ENCODE peak calls at places on chromosomes 5 and 9, in eight cellular contexts. N, X, R, E, I, K, V and O are unnamed samples.
A peak's percentile ranks its signal among the peaks of the same experiment; 100 is the strongest.

GRCh38 chr5:6096101-6096500 is 282.2 kb downstream of the MED10 start:
- DNase-seq in N (no peak), X (no peak), R (no peak), E (no peak), I (no peak), K (no peak), V (no peak), O (no peak)

GRCh38 chr5:158140120-158140778 is 281.3 kb upstream of the CLINT1 start:
- DNase-seq in N (no peak), X (peak; percentile 87), R (no peak), E (peak; percentile 44), I (peak; percentile 81), K (peak; percentile 7), V (peak; percentile 34), O (no peak)

GRCh38 chr5:122959740-122960450 is 76.6 kb downstream of the PPIC start:
- DNase-seq in N (no peak), X (no peak), R (no peak), E (no peak), I (no peak), K (no peak), V (no peak), O (no peak)

GRCh38 chr5:39717186-39717897 is 292.6 kb upstream of the DAB2 start:
- DNase-seq in N (no peak), X (peak; percentile 54), R (no peak), E (no peak), I (peak; percentile 63), K (no peak), V (peak; percentile 71), O (no peak)

GRCh38 chr5:32231241-32231640 is 57.1 kb upstream of the GOLPH3 start:
- DNase-seq in N (no peak), X (no peak), R (no peak), E (no peak), I (no peak), K (peak; percentile 20), V (no peak), O (no peak)

GRCh38 chr9:22008662-22009562 is at the start of gene CDKN2B:
- DNase-seq in N (peak; percentile 98), X (peak; percentile 94), R (peak; percentile 89), E (peak; percentile 96), I (peak; percentile 98), K (peak; percentile 94), V (peak; percentile 96), O (peak; percentile 87)

GRCh38 chr5:149878371-149878770 is 66.2 kb downstream of the PDE6A start:
- DNase-seq in N (no peak), X (peak; percentile 21), R (no peak), E (no peak), I (no peak), K (no peak), V (no peak), O (peak; percentile 54)

GRCh38 chr5:177457239-177458121 is 10.9 kb downstream of the PRR7 start:
- DNase-seq in N (no peak), X (peak; percentile 98), R (peak; percentile 76), E (peak; percentile 84), I (peak; percentile 99), K (peak; percentile 93), V (peak; percentile 97), O (peak; percentile 94)

GRCh38 chr9:37424204-37424685 is 1.7 kb downstream of the GRHPR start:
- DNase-seq in N (no peak), X (no peak), R (no peak), E (no peak), I (no peak), K (no peak), V (no peak), O (no peak)

GRCh38 chr9:83047839-83048775 is 14.8 kb downstream of the RASEF start:
- DNase-seq in N (no peak), X (peak; percentile 73), R (no peak), E (no peak), I (no peak), K (peak; percentile 91), V (peak; percentile 47), O (peak; percentile 69)

GRCh38 chr5:1823381-1824034 is 22.3 kb downstream of the NDUFS6 start:
- DNase-seq in N (peak; percentile 29), X (no peak), R (no peak), E (no peak), I (no peak), K (no peak), V (no peak), O (no peak)

DNA sequence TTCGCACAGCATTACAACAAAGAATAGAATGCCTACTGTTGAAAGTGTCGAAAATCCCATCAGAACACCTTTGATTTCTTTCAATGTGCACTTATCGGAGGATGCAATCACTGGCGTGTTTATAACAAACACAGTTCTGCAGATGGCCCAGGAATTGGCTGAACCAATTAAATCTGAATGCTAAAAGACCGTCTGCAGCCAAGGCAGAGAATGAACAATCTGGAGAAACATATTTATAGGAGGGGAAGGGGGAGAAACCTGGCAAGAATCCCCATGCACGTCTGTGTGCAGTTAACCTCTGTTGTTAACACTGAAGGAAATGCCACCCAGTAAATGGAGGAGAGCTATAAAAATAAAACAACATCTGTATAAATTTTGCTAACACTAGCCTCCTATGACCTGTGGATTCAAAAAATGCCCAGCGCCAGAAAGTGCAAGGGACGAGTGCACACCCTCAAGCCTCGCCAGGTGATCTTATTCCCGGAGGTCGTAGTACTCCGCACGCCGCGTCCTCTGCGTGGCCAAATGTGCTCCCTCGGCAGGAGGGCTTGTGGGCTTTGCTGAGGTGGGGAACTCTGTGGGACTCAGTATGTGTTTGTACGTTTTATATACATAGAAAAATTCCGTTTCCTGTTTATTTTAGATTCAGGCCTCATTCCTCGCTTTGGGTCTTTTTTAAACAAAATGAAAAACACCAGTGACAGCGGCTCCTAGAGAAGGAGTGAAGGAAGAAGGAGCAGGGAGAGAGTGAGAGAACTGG is 56.7 kb downstream of the PTCH1 start:
- DNase-seq in N (no peak), X (no peak), R (no peak), E (no peak), I (no peak), K (no peak), V (no peak), O (no peak)
- H3K4me3 ChIP-seq in N (no peak overlapping the region), X (no peak overlapping the region), R (no peak overlapping the region), E (no peak overlapping the region), I (no peak overlapping the region), K (no peak overlapping the region), V (no peak overlapping the region), O (no peak overlapping the region)

DNA sequence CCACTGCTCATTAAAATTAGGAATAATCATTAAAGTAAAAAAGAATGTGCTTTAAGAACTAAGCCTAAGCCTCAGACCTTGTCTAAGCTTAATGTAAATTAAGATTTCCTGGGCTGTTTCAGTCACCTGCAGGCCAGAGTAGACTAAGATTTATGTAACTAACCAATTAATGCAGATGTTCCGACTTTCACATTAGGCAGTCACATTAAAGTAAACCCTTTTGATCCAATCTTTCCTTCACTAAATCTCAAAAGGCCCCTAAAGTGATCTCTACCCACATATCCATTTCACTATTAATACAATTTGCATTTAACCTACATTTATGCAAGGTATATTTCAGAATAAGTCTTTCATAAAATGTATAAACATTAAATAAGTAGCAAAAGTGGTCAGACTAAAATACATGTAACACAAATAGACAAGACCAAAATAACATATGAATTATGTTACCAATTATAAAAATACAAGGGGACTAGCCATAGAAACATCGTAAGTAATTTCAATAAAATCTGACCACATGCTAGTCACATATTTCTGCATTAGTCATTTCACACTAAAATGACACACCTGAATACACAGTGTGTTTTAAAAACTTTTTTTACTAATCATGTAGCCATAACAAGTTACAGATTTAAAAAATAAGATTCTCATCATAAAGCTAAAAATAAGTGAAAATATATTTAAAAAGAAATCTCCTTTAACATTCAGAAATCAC is 7.7 kb downstream of the NR3C1 start:
- DNase-seq in N (no peak), X (peak; percentile 34), R (no peak), E (no peak), I (peak; percentile 38), K (no peak), V (no peak), O (peak; percentile 79)
- H3K4me3 ChIP-seq in N (peak overlapping the region; percentile 80), X (no peak overlapping the region), R (peak overlapping the region; percentile 89), E (no peak overlapping the region), I (peak overlapping the region; percentile 99), K (no peak overlapping the region), V (peak overlapping the region; percentile 89), O (peak overlapping the region; percentile 14)

GRCh38 chr9:93130861-93131481 is 3.1 kb downstream of the NINJ1 start:
- DNase-seq in N (peak; percentile 85), X (no peak), R (no peak), E (no peak), I (no peak), K (peak; percentile 59), V (no peak), O (no peak)

GRCh38 chr9:93132946-93133640 is 958 bp downstream of the NINJ1 start:
- DNase-seq in N (peak; percentile 84), X (no peak), R (no peak), E (no peak), I (peak; percentile 47), K (no peak), V (peak; percentile 32), O (no peak)

GRCh38 chr9:93131599-93132286 is 2.3 kb downstream of the NINJ1 start:
- DNase-seq in N (peak; percentile 59), X (no peak), R (no peak), E (no peak), I (no peak), K (no peak), V (no peak), O (no peak)

GRCh38 chr9:93133641-93134017 is 422 bp downstream of the NINJ1 start:
- DNase-seq in N (peak; percentile 91), X (peak; percentile 81), R (peak; percentile 68), E (peak; percentile 59), I (peak; percentile 96), K (peak; percentile 90), V (peak; percentile 83), O (no peak)

DNA sequence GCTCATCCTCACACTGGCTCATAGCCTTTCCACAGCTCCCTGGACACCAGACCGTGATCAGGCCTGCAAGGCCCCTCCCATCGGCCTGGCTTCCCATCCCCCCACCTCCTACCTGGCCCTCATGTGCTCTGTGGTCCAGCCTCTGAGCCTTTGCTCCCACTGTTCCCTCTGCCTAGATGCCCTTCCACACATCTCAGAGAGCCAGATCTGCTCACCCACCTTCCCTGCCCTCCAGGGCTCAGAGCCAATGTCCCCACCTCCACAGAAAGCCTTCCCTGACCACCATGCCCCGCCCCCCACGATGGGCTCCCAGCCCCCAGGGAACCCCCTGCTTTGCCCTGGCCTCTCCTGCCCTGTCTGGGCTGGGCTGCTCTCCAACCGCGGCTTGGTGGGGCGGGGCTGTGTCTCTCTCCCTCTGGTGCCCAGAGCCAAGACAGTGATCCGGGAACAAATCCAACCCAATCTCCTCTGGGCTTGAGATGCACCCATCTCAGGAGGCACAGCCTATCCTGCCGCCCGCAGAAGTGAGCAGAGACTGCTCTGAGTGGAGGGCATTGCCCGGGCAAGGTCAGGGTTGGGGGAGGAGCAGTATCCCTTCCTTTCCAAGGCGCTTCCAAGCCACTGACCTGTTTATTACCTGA is 1.6 kb downstream of the NINJ1 start:
- DNase-seq in N (peak; percentile 81), X (peak; percentile 52), R (peak; percentile 54), E (no peak), I (peak; percentile 82), K (peak; percentile 63), V (peak; percentile 64), O (no peak)
- H3K4me3 ChIP-seq in N (peak overlapping the region; percentile 95), X (no peak overlapping the region), R (peak overlapping the region; percentile 91), E (no peak overlapping the region), I (peak overlapping the region; percentile 95), K (no peak overlapping the region), V (peak overlapping the region; percentile 71), O (peak overlapping the region; percentile 86)

DNA sequence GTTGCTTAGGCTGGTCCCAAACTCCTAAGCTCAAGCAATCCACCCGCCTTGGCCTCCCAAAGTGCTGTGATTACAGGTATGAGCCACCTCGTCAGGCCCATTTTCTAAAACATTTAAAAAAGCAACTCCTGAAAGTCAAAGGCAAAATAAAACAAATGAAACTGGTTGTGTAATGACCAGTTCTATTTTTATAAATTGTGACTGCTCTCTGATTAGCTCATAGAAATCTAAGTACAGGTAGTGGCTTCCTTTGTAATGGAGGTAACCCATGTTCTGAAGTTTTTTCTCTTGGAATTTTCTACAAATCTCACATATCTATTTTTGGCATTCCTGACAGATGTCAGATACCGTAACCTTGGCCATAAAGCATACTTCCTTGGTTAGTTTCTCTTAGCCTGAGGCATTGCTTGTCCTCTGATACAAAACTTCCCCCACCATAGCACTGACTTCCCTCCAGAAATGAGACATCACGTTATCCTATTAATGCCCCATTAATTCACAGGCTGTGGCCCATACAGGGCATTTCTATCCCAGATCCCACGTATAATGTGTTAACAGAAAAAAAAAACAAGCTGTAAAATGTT is 14.1 kb upstream of the AK3 start:
- DNase-seq in N (no peak), X (no peak), R (no peak), E (no peak), I (no peak), K (no peak), V (no peak), O (no peak)
- H3K4me3 ChIP-seq in N (no peak overlapping the region), X (no peak overlapping the region), R (no peak overlapping the region), E (no peak overlapping the region), I (no peak overlapping the region), K (no peak overlapping the region), V (no peak overlapping the region), O (no peak overlapping the region)